ENCODE peak calls at places on chromosomes 6 and 20, in nine cellular contexts. U is kidney glomerular epithelial cell; V is SK-MEL-5; K is CD8-positive, alpha-beta memory T cell; P is HuH-7.5; L is T1000; T is HS-5; A is fibroblast of mammary gland; I is stromal cell of bone marrow. M is an unnamed sample.

GRCh38 chr6:127515234-127515793 is 3.8 kb downstream of the MTCL3 start:
- DNase-seq in T (no peak), K (no peak), U (no peak), L (peak; percentile 53), I (no peak), A (peak; percentile 28), P (peak; percentile 40), V (peak; percentile 45), M (no peak)

GRCh38 chr20:44911264-44911921 is 1.5 kb downstream of the PABPC1L start:
- DNase-seq in T (no peak), I (peak; percentile 19), V (peak; percentile 91), A (peak; percentile 53), P (peak; percentile 96), L (peak; percentile 42), K (peak; percentile 34), U (peak; percentile 5), M (no peak)

GRCh38 chr6:151497935-151498726 is 4.3 kb downstream of the CCDC170 start:
- DNase-seq in A (peak; percentile 30), U (no peak), I (no peak), K (no peak), V (no peak), P (no peak), T (no peak), L (no peak), M (no peak)

GRCh38 chr6:124885171-124885570 is 77.1 kb upstream of the RNF217 start:
- DNase-seq in P (no peak), L (no peak), U (no peak), I (no peak), K (no peak), T (no peak), V (no peak), A (no peak), M (no peak)

GRCh38 chr20:54221996-54222890 is 14.4 kb downstream of the PFDN4 start:
- DNase-seq in I (no peak), T (no peak), P (no peak), V (no peak), K (no peak), U (no peak), L (no peak), A (no peak), M (no peak)

GRCh38 chr6:157688960-157689599 is 134.0 kb upstream of the SNX9 start:
- DNase-seq in I (no peak), T (no peak), U (no peak), P (no peak), K (no peak), L (no peak), A (no peak), V (peak; percentile 27), M (no peak)

GRCh38 chr20:22908437-22908836 is 126.7 kb upstream of the SSTR4 start:
- DNase-seq in K (no peak), T (no peak), U (no peak), L (no peak), V (no peak), A (no peak), P (no peak), I (no peak), M (no peak)

GRCh38 chr20:62980970-62981369 is 25.8 kb downstream of the BHLHE23 start:
- DNase-seq in U (no peak), V (peak; percentile 18), P (no peak), A (peak; percentile 8), K (peak; percentile 69), I (peak; percentile 2), T (no peak), L (no peak), M (no peak)

M was measured in brain pericyte.